ENCODE peak calls at places on chromosomes 2 and 18, in seven cellular contexts. P is Panc1; R is foreskin fibroblast; F is OCI-LY7; L is transverse colon; W is CD8-positive, alpha-beta T cell; O is brain microvascular endothelial cell. S is an unnamed sample.

GRCh38 chr2:128313076-128313836 is 5.4 kb downstream of the HS6ST1 start:
- DNase-seq in P (no peak), R (peak; percentile 54), F (no peak), L (no peak), W (no peak), O (no peak), S (peak; percentile 64)

GRCh38 chr18:40413160-40413559 is 1541.9 kb upstream of the PIK3C3 start:
- DNase-seq in P (no peak), R (peak; percentile 77), F (no peak), L (peak; percentile 19), W (no peak), O (peak; percentile 18), S (peak; percentile 37)

GRCh38 chr2:222336442-222336841 is 37.6 kb upstream of the PAX3 start:
- DNase-seq in P (no peak), R (no peak), F (no peak), L (no peak), W (no peak), O (no peak), S (no peak)

GRCh38 chr2:133171396-133172004 is 396.8 kb downstream of the NCKAP5 start:
- DNase-seq in P (peak; percentile 48), R (peak; percentile 71), F (peak; percentile 54), L (no peak), W (no peak), O (peak; percentile 58), S (peak; percentile 63)

GRCh38 chr2:23595601-23596251 is 210.7 kb downstream of the KLHL29 start:
- DNase-seq in P (no peak), R (peak; percentile 31), F (no peak), L (no peak), W (no peak), O (peak; percentile 40), S (no peak)

GRCh38 chr2:75553961-75554539 is 6.7 kb downstream of the EVA1A start:
- DNase-seq in P (no peak), R (no peak), F (no peak), L (no peak), W (no peak), O (no peak), S (no peak)

GRCh38 chr2:233481368-233482142 is 85.0 kb downstream of the USP40 start:
- DNase-seq in P (no peak), R (no peak), F (no peak), L (no peak), W (no peak), O (no peak), S (no peak)

GRCh38 chr2:30613001-30613400 is 166.0 kb downstream of the LCLAT1 start:
- DNase-seq in P (no peak), R (no peak), F (no peak), L (no peak), W (no peak), O (no peak), S (no peak)

GRCh38 chr2:178006710-178007109 is 65.9 kb downstream of the PDE11A start:
- DNase-seq in P (no peak), R (no peak), F (no peak), L (no peak), W (no peak), O (no peak), S (no peak)

GRCh38 chr2:150125708-150126107 is 361.8 kb downstream of the RND3 start:
- DNase-seq in P (no peak), R (peak; percentile 92), F (no peak), L (no peak), W (no peak), O (peak; percentile 85), S (peak; percentile 89)

GRCh38 chr18:46916551-46917107 is 678 bp downstream of the PIAS2 start:
- DNase-seq in P (no peak), R (peak; percentile 45), F (peak; percentile 42), L (no peak), W (peak; percentile 31), O (peak; percentile 11), S (peak; percentile 37)

GRCh38 chr2:10469955-10470568 is 21.9 kb upstream of the ODC1 start:
- DNase-seq in P (no peak), R (no peak), F (no peak), L (no peak), W (no peak), O (no peak), S (no peak)

GRCh38 chr2:127104881-127105655 is 1.9 kb downstream of the BIN1 start:
- DNase-seq in P (no peak), R (peak; percentile 34), F (no peak), L (peak; percentile 9), W (no peak), O (no peak), S (peak; percentile 47)

GRCh38 chr2:151027147-151027546 is 234.5 kb downstream of the RBM43 start:
- DNase-seq in P (no peak), R (peak; percentile 27), F (no peak), L (no peak), W (no peak), O (no peak), S (peak; percentile 5)

GRCh38 chr2:53504507-53504906 is 263.1 kb upstream of the CHAC2 start:
- DNase-seq in P (no peak), R (no peak), F (no peak), L (no peak), W (no peak), O (no peak), S (no peak)

GRCh38 chr2:113840463-113840975 is 49.4 kb upstream of the ACTR3 start:
- DNase-seq in P (no peak), R (no peak), F (no peak), L (no peak), W (no peak), O (no peak), S (no peak)

GRCh38 chr2:102082591-102083586 is 59.7 kb upstream of the IL1R1 start:
- DNase-seq in P (no peak), R (peak; percentile 90), F (no peak), L (no peak), W (no peak), O (peak; percentile 84), S (peak; percentile 97)

GRCh38 chr2:75573145-75573878 is 12.6 kb upstream of the EVA1A start:
- DNase-seq in P (no peak), R (no peak), F (no peak), L (no peak), W (no peak), O (no peak), S (no peak)

GRCh38 chr2:228556707-228557106 is 375.2 kb upstream of the SPHKAP start:
- DNase-seq in P (no peak), R (peak; percentile 79), F (no peak), L (peak; percentile 28), W (no peak), O (peak; percentile 14), S (peak; percentile 38)

GRCh38 chr2:179533875-179534274 is 269.2 kb upstream of the SESTD1 start:
- DNase-seq in P (no peak), R (no peak), F (no peak), L (no peak), W (no peak), O (no peak), S (no peak)

GRCh38 chr2:223522796-223523195 is 79.4 kb downstream of the SCG2 start:
- DNase-seq in P (no peak), R (no peak), F (no peak), L (no peak), W (no peak), O (no peak), S (no peak)

GRCh38 chr2:160165095-160165494 is 35.0 kb downstream of the ITGB6 start:
- DNase-seq in P (no peak), R (no peak), F (no peak), L (no peak), W (no peak), O (no peak), S (no peak)

GRCh38 chr2:94872088-94872618 is 923 bp downstream of the TEKT4 start:
- DNase-seq in P (no peak), R (no peak), F (no peak), L (no peak), W (no peak), O (no peak), S (no peak)

GRCh38 chr2:166632616-166633015 is 138.6 kb upstream of the SCN7A start:
- DNase-seq in P (no peak), R (peak; percentile 81), F (no peak), L (no peak), W (no peak), O (peak; percentile 98), S (peak; percentile 73)

GRCh38 chr2:64608867-64609228 is 44.9 kb downstream of the SERTAD2 start:
- DNase-seq in P (no peak), R (no peak), F (no peak), L (no peak), W (no peak), O (no peak), S (no peak)
- H3K4me3 ChIP-seq in P (peak overlapping the region; percentile 48), R (no peak overlapping the region), F (peak overlapping the region; percentile 60), L (peak overlapping the region; percentile 53), W (peak overlapping the region; percentile 63), O (peak overlapping the region; percentile 38), S (peak overlapping the region; percentile 9)

DNA sequence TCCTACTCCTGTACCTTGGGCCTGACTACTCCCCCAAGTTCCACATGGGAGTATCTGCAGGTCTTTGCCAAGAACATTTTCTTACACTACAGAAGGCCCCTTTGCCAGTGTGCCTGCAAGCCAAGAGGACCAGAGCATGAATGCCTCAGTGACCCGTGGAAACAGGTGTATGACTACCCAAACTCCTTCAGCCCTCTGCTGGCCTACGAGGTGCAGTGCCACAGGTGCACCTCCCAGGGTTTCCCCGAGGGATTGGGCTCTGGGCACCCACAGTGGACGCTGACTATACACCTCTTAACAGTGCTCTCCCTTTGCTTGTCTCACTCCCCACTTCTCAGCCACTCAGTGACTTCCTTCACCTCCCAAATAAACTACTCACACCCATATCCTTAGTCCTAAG is 91.4 kb downstream of the COL6A3 start:
- DNase-seq in P (no peak), R (no peak), F (peak; percentile 21), L (no peak), W (no peak), O (no peak), S (no peak)
- TF ChIP-seq CTCF in P (peak; percentile 52), R (peak; percentile 33), F (peak; percentile 53), L (no peak), W (no peak), O (peak; percentile 65), S (peak; percentile 33)

GRCh38 chr2:118845843-118846666 is 1.4 kb downstream of the EN1 start:
- DNase-seq in P (no peak), R (peak; percentile 28), F (no peak), L (no peak), W (no peak), O (no peak), S (no peak)
- H3K4me3 ChIP-seq in P (peak overlapping the region; percentile 32), R (peak overlapping the region; percentile 15), F (no peak overlapping the region), L (no peak overlapping the region), W (no peak overlapping the region), O (no peak overlapping the region), S (peak overlapping the region; percentile 84)

GRCh38 chr2:216663846-216664245 is 30.6 kb downstream of the IGFBP2 start:
- DNase-seq in P (no peak), R (no peak), F (no peak), L (no peak), W (no peak), O (no peak), S (no peak)

GRCh38 chr2:216663106-216663505 is 29.9 kb downstream of the IGFBP2 start:
- DNase-seq in P (no peak), R (no peak), F (no peak), L (no peak), W (no peak), O (no peak), S (no peak)

GRCh38 chr2:216665717-216666116 is 29.6 kb downstream of the IGFBP5 start:
- DNase-seq in P (no peak), R (no peak), F (no peak), L (no peak), W (no peak), O (no peak), S (no peak)

GRCh38 chr2:216665240-216665639 is 30.1 kb downstream of the IGFBP5 start:
- DNase-seq in P (no peak), R (peak; percentile 72), F (no peak), L (peak; percentile 49), W (no peak), O (no peak), S (peak; percentile 42)

GRCh38 chr2:216664593-216665034 is 30.7 kb downstream of the IGFBP5 start:
- DNase-seq in P (no peak), R (peak; percentile 35), F (peak; percentile 6), L (no peak), W (no peak), O (peak; percentile 50), S (peak; percentile 40)
- TF ChIP-seq CTCF in P (no peak), R (peak; percentile 14), F (peak; percentile 35), L (no peak), W (no peak), O (peak; percentile 59), S (peak; percentile 3)